ENCODE peak calls at places on chromosomes 2 and 18, in nine cellular contexts. Z is IMR-90, O is HCT116, Q is adrenal gland, T is right lobe of liver, S is ovary, N is body of pancreas, K is GM12878, B is A549. H is an unnamed sample. For H3K4me1, the result is how much of the 10 kb centered on the place peaks cover.

GRCh38 chr2:190301032-190301431 is 18.6 kb downstream of the HIBCH start:
- DNase-seq in Z (no peak), O (no peak), Q (no peak), T (no peak), S (no peak), N (no peak), K (no peak), B (no peak), H (no peak)

GRCh38 chr2:168085801-168086361 is 161.5 kb downstream of the STK39 start:
- DNase-seq in Z (no peak), O (no peak), Q (no peak), T (no peak), S (no peak), N (no peak), K (no peak), B (no peak), H (no peak)

GRCh38 chr18:25061345-25061744 is 290.6 kb downstream of the ZNF521 start:
- DNase-seq in Z (no peak), O (no peak), Q (no peak), T (no peak), S (no peak), N (no peak), K (no peak), B (no peak), H (no peak)

GRCh38 chr2:45047301-45047700 is 38.0 kb upstream of the SIX2 start:
- DNase-seq in Z (no peak), O (no peak), Q (no peak), T (no peak), S (no peak), N (no peak), K (no peak), B (no peak), H (no peak)

GRCh38 chr2:40041983-40042382 is 262.9 kb upstream of the THUMPD2 start:
- DNase-seq in Z (peak), O (no peak), Q (no peak), T (no peak), S (no peak), N (no peak), K (no peak), B (no peak), H (no peak)

GRCh38 chr18:58639237-58639636 is 10.3 kb upstream of the ALPK2 start:
- DNase-seq in Z (no peak), O (no peak), Q (no peak), T (no peak), S (no peak), N (no peak), K (no peak), B (no peak), H (no peak)

GRCh38 chr18:52348209-52348608 is 8.2 kb downstream of the DCC start:
- DNase-seq in Z (no peak), O (no peak), Q (no peak), T (no peak), S (no peak), N (no peak), K (no peak), B (peak), H (no peak)

GRCh38 chr2:185316383-185316782 is 422.2 kb upstream of the FSIP2 start:
- DNase-seq in Z (no peak), O (no peak), Q (no peak), T (no peak), S (no peak), N (no peak), K (peak), B (no peak), H (no peak)

GRCh38 chr2:169782513-169782912 is 16.2 kb upstream of the SSB start:
- DNase-seq in Z (no peak), O (no peak), Q (no peak), T (no peak), S (no peak), N (no peak), K (no peak), B (no peak), H (no peak)

GRCh38 chr2:224982910-224983688 is 59.2 kb downstream of the DOCK10 start:
- DNase-seq in Z (peak), O (no peak), Q (no peak), T (no peak), S (no peak), N (no peak), K (peak), B (no peak), H (no peak)

GRCh38 chr18:55199291-55199963 is 240.2 kb upstream of the CCDC68 start:
- DNase-seq in Z (no peak), O (no peak), Q (no peak), T (no peak), S (no peak), N (no peak), K (no peak), B (no peak), H (no peak)

GRCh38 chr2:3692375-3692774 is 11.0 kb upstream of the DCDC2C start:
- DNase-seq in Z (peak), O (peak), Q (no peak), T (no peak), S (no peak), N (no peak), K (no peak), B (peak), H (no peak)

GRCh38 chr2:53513167-53513666 is 254.4 kb upstream of the CHAC2 start:
- DNase-seq in Z (no peak), O (no peak), Q (no peak), T (no peak), S (no peak), N (no peak), K (no peak), B (no peak), H (no peak)

GRCh38 chr2:95052804-95053535 is 27.5 kb downstream of the MAL start:
- DNase-seq in Z (no peak), O (no peak), Q (no peak), T (no peak), S (no peak), N (no peak), K (no peak), B (no peak), H (peak)

GRCh38 chr2:30809938-30810337 is 2.7 kb upstream of the CAPN13 start:
- DNase-seq in Z (no peak), O (no peak), Q (no peak), T (no peak), S (no peak), N (no peak), K (no peak), B (no peak), H (no peak)

GRCh38 chr2:1665761-1666505 is 78.4 kb downstream of the PXDN start:
- DNase-seq in Z (no peak), O (no peak), Q (no peak), T (no peak), S (no peak), N (no peak), K (no peak), B (no peak), H (no peak)

GRCh38 chr2:85999131-85999831 is 106.4 kb downstream of the POLR1A start:
- DNase-seq in Z (peak), O (no peak), Q (no peak), T (no peak), S (no peak), N (no peak), K (peak), B (no peak), H (peak)

GRCh38 chr2:46480562-46480961 is 1.2 kb downstream of the TMEM247 start:
- DNase-seq in Z (no peak), O (no peak), Q (no peak), T (no peak), S (no peak), N (no peak), K (no peak), B (no peak), H (no peak)

GRCh38 chr18:58024139-58024538 is 19.9 kb upstream of the NEDD4L start:
- DNase-seq in Z (no peak), O (no peak), Q (no peak), T (no peak), S (no peak), N (no peak), K (no peak), B (no peak), H (no peak)

GRCh38 chr2:22329097-22329716 is 1055.8 kb upstream of the KLHL29 start:
- DNase-seq in Z (no peak), O (no peak), Q (no peak), T (no peak), S (no peak), N (no peak), K (no peak), B (no peak), H (no peak)

GRCh38 chr18:77059294-77059916 is 73.2 kb downstream of the MBP start:
- DNase-seq in Z (peak), O (peak), Q (no peak), T (no peak), S (no peak), N (no peak), K (no peak), B (peak), H (no peak)

GRCh38 chr2:206531996-206532543 is 88.7 kb downstream of the ADAM23 start:
- DNase-seq in Z (peak), O (no peak), Q (peak), T (no peak), S (no peak), N (no peak), K (no peak), B (no peak), H (no peak)

GRCh38 chr18:45517181-45517741 is 98.0 kb upstream of the SLC14A2 start:
- DNase-seq in Z (no peak), O (no peak), Q (peak), T (no peak), S (no peak), N (peak), K (no peak), B (no peak), H (no peak)

GRCh38 chr18:22493940-22494339 is 76.2 kb upstream of the CTAGE1 start:
- DNase-seq in Z (peak), O (no peak), Q (peak), T (no peak), S (no peak), N (no peak), K (no peak), B (no peak), H (no peak)

GRCh38 chr2:142462291-142462690 is 331.5 kb upstream of the LRP1B start:
- DNase-seq in Z (no peak), O (no peak), Q (no peak), T (no peak), S (no peak), N (no peak), K (no peak), B (no peak), H (no peak)

GRCh38 chr2:240879105-240879504 is 10.5 kb downstream of the AGXT start:
- DNase-seq in Z (no peak), O (no peak), Q (no peak), T (peak), S (no peak), N (no peak), K (no peak), B (no peak), H (peak)

GRCh38 chr18:22283397-22283796 is 114.0 kb downstream of the GATA6 start:
- DNase-seq in Z (peak), O (no peak), Q (no peak), T (no peak), S (no peak), N (no peak), K (no peak), B (no peak), H (no peak)

GRCh38 chr2:101821828-101822458 is 124.4 kb downstream of the MAP4K4 start:
- DNase-seq in Z (no peak), O (no peak), Q (no peak), T (no peak), S (no peak), N (no peak), K (no peak), B (no peak), H (no peak)

GRCh38 chr2:198097628-198098027 is 293.2 kb downstream of the PLCL1 start:
- DNase-seq in Z (no peak), O (no peak), Q (no peak), T (no peak), S (no peak), N (no peak), K (peak), B (no peak), H (no peak)

GRCh38 chr2:148965596-148966431 is 72.7 kb upstream of the LYPD6B start:
- DNase-seq in Z (no peak), O (no peak), Q (no peak), T (no peak), S (no peak), N (no peak), K (peak), B (no peak), H (no peak)

GRCh38 chr18:21833619-21834300 is 93.2 kb downstream of the MIB1 start:
- DNase-seq in Z (no peak), O (no peak), Q (no peak), T (no peak), S (no peak), N (no peak), K (no peak), B (no peak), H (no peak)

GRCh38 chr2:99841749-99842148 is 300.6 kb downstream of the AFF3 start:
- DNase-seq in Z (peak), O (no peak), Q (no peak), T (no peak), S (no peak), N (no peak), K (no peak), B (no peak), H (no peak)

GRCh38 chr2:85179541-85179940 is 46.3 kb downstream of the TCF7L1 start:
- DNase-seq in Z (no peak), O (no peak), Q (no peak), T (no peak), S (no peak), N (no peak), K (no peak), B (no peak), H (no peak)

GRCh38 chr18:9726175-9726574 is 18.1 kb downstream of the RAB31 start:
- DNase-seq in Z (no peak), O (no peak), Q (no peak), T (no peak), S (no peak), N (no peak), K (no peak), B (no peak), H (no peak)

GRCh38 chr2:235685024-235685721 is 191.3 kb downstream of the AGAP1 start:
- DNase-seq in Z (no peak), O (no peak), Q (no peak), T (no peak), S (no peak), N (no peak), K (no peak), B (no peak), H (no peak)

GRCh38 chr2:130371723-130372054 is 15.8 kb downstream of the PTPN18 start:
- DNase-seq in Z (peak), O (no peak), Q (no peak), T (peak), S (no peak), N (no peak), K (no peak), B (peak), H (peak)

GRCh38 chr2:233428438-233428837 is 74.1 kb downstream of the DGKD start:
- DNase-seq in Z (no peak), O (no peak), Q (no peak), T (no peak), S (no peak), N (no peak), K (no peak), B (no peak), H (no peak)

GRCh38 chr2:23327897-23328296 is 57.1 kb upstream of the KLHL29 start:
- DNase-seq in Z (no peak), O (no peak), Q (no peak), T (no peak), S (no peak), N (no peak), K (no peak), B (no peak), H (no peak)

DNA sequence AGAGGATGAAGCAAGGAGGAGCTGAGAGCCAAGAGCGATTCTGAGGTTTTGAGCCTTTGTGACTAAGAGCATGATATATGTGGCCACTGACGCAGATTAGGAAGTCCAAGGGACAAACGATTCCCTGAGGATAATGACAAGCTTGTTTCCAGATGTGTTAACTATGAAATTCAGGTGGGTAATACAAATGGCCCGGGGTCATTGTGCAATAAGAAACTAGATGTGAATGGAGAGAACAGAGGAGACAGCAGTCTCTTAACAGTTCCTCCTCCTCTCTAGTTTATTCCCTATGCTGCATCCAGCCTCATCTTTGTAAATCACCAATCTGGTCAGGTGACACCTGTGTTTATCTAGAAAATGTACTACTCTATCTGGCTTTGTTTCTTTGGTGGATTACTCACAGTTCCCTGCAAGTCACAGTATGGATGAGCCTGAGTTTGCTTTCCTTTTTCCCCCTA is 84.2 kb downstream of the SOCS6 start:
- DNase-seq in Z (peak), O (peak), Q (no peak), T (no peak), S (no peak), N (no peak), K (no peak), B (peak), H (no peak)
- H3K4me3 ChIP-seq in Z (peak), O (no peak), Q (no peak), T (no peak), S (no peak), N (no peak), K (no peak), B (no peak), H (no peak)

GRCh38 chr18:70295192-70295522 is 6.3 kb downstream of the SOCS6 start:
- DNase-seq in Z (no peak), O (no peak), Q (no peak), T (no peak), S (no peak), N (no peak), K (no peak), B (no peak), H (no peak)
- H3K4me1 ChIP-seq in Z (under half), O (half or more), Q (under half), T (under half), S (under half), N (under half), K (under half), B (half or more), H (under half)

DNA sequence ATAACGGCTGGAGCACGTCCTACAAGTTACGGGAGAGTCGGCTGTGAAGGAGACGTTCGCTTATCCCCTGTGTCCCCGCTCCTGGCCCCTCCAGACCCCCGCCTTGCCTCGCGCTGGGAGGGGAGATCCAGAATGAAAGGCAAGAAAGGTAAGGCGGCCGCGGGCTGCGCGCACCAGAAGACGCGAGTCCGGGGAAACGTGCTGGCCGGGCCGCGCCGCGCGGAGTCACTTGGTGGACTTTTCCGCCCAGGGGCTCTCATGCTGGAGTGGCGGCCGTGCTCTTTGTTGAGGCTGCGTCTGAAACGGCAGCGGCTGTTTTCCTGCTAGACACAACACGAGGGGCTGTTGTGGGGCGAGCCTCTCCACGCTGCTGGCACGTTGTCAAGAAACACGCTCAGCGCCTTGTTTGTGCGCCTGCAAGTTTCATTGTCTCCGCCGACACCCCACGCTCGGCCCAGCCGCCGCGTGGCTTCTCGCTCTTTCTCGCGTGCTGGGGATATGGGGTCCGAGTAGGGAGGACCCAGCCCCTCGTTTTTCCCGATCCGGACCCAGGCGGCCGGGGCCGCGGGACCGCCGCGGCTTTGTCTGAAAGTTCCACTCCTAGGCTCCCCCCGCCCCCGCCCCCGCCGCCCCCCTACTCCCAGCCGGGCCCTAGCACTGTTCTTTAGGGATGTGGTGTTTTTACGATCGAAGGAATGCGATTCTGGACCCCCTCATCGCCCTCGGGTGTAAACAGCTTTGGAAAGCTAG is 561 bp downstream of the TGIF1 start:
- DNase-seq in Z (peak), O (no peak), Q (peak), T (peak), S (peak), N (peak), K (no peak), B (peak), H (peak)
- TF ChIP-seq POLR2A in Z (no peak), O (no peak), Q (peak), T (no peak), S (peak), N (no peak), K (no peak), B (peak), H (no peak)

GRCh38 chr18:63140997-63141776 is 178.4 kb downstream of the BCL2 start:
- DNase-seq in Z (no peak), O (no peak), Q (no peak), T (no peak), S (no peak), N (no peak), K (no peak), B (no peak), H (no peak)

GRCh38 chr18:63141777-63142176 is 177.8 kb downstream of the BCL2 start:
- DNase-seq in Z (no peak), O (no peak), Q (no peak), T (no peak), S (no peak), N (no peak), K (peak), B (no peak), H (peak)

GRCh38 chr18:63137999-63138448 is 181.5 kb downstream of the BCL2 start:
- DNase-seq in Z (no peak), O (no peak), Q (peak), T (no peak), S (no peak), N (no peak), K (no peak), B (no peak), H (peak)

GRCh38 chr18:63140038-63140450 is 179.5 kb downstream of the BCL2 start:
- DNase-seq in Z (no peak), O (no peak), Q (no peak), T (no peak), S (no peak), N (no peak), K (peak), B (no peak), H (no peak)

GRCh38 chr18:63138469-63139340 is 180.9 kb downstream of the BCL2 start:
- DNase-seq in Z (no peak), O (no peak), Q (no peak), T (no peak), S (no peak), N (no peak), K (peak), B (no peak), H (peak)
- H3K4me3 ChIP-seq in Z (no peak), O (no peak), Q (no peak), T (no peak), S (no peak), N (no peak), K (peak), B (no peak), H (peak)

GRCh38 chr18:24016643-24017042 is 2.1 kb downstream of the TTC39C start:
- DNase-seq in Z (no peak), O (peak), Q (no peak), T (no peak), S (no peak), N (no peak), K (no peak), B (peak), H (no peak)
- H3K4me1 ChIP-seq in Z (under half), O (under half), Q (under half), T (under half), S (under half), N (under half), K (half or more), B (under half), H (half or more)

DNA sequence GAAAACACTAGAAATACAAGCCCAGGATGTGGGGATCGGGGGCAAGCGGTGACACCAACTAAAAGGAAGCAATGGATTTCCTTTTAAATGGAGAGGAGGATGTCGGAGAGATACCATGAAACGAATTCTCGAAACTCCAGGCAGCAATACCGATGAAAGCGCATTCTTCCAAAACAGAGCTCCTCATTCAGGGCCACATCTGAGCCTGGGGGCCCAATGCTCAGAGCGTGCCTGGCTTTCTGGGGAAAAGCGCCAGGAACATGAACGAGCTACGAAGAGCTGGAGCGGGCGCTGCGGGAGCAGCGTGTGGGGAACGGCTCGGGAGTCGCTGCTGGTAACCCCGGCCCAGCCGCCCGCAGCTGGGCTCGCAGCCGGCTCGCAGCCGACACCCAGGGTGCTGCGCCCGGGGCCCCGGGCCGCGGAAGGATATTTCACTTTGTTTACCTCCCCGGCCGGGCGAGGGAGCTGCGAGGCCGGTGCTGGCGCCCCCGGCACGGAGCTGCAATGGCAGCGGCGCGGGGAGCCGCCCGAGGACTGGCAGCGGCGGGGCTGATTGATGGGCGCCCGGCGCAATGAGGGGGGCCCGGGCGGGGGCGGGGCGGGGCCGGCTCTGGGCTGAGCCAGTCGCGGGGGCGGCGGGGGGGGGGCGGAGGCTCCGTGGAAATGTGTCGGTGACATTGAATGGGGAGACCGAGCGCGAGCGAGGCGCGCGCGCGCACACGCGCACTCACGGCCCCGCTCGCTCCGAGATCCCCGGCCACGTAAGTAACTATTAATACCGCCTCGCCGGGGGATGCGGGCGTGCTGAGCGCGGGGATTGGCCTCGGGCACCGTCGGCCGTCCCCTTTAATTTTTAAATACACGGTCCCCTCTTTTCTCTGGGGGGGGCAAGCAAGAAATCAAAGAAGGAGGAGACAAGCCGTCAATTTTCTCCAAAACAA is at the start of gene TRIB2:
- DNase-seq in Z (peak), O (peak), Q (peak), T (peak), S (peak), N (peak), K (no peak), B (peak), H (peak)
- TF ChIP-seq POLR2A in Z (peak), O (no peak), Q (no peak), T (peak), S (peak), N (peak), K (peak), B (no peak), H (peak)

H was measured in spleen.